ENCODE peak calls at places on chromosomes 2 and 18, in nine cellular contexts. One of them, this sample, is unnamed.

GRCh38 chr2:189609423-189609816 is 28.8 kb upstream of the SLC40A1 start:
- DNase-seq in NB4: no peak
- DNase-seq in activated CD8-positive, alpha-beta memory T cell treated with anti-CD3 and anti-CD28 coated beads for 1 hour: no peak
- DNase-seq in Karpas-422: no peak
- DNase-seq in NCI-H1105 treated with DMSO at 0.1 percent for 48 hours: no peak
- DNase-seq in activated CD4-positive, alpha-beta T cell treated with anti-CD3 and anti-CD28 coated beads, Interleukin-2, amount 50 U/mL, for 1 hour: no peak
- DNase-seq in upper lobe of left lung: no peak
- DNase-seq in activated CD4-positive, alpha-beta memory T cell treated with anti-CD3 and anti-CD28 coated beads for 36 hours: no peak
- DNase-seq in CD4-positive, alpha-beta T cell: no peak
- DNase-seq in this sample: no peak

GRCh38 chr18:70981400-70982140 is 692.7 kb downstream of the SOCS6 start:
- DNase-seq in CD4-positive, alpha-beta T cell: no peak
- DNase-seq in activated CD4-positive, alpha-beta T cell treated with anti-CD3 and anti-CD28 coated beads, Interleukin-2, amount 50 U/mL, for 1 hour: no peak
- DNase-seq in Karpas-422: no peak
- DNase-seq in activated CD4-positive, alpha-beta memory T cell treated with anti-CD3 and anti-CD28 coated beads for 36 hours: no peak
- DNase-seq in NCI-H1105 treated with DMSO at 0.1 percent for 48 hours: peak; percentile 93
- DNase-seq in upper lobe of left lung: no peak
- DNase-seq in activated CD8-positive, alpha-beta memory T cell treated with anti-CD3 and anti-CD28 coated beads for 1 hour: no peak
- DNase-seq in NB4: no peak
- DNase-seq in this sample: no peak

GRCh38 chr18:55732227-55733106 is 144.5 kb upstream of the TCF4 start:
- DNase-seq in CD4-positive, alpha-beta T cell: no peak
- DNase-seq in Karpas-422: no peak
- DNase-seq in upper lobe of left lung: no peak
- DNase-seq in NB4: no peak
- DNase-seq in activated CD4-positive, alpha-beta memory T cell treated with anti-CD3 and anti-CD28 coated beads for 36 hours: no peak
- DNase-seq in NCI-H1105 treated with DMSO at 0.1 percent for 48 hours: no peak
- DNase-seq in activated CD4-positive, alpha-beta T cell treated with anti-CD3 and anti-CD28 coated beads, Interleukin-2, amount 50 U/mL, for 1 hour: no peak
- DNase-seq in activated CD8-positive, alpha-beta memory T cell treated with anti-CD3 and anti-CD28 coated beads for 1 hour: no peak
- DNase-seq in this sample: no peak

GRCh38 chr2:218516614-218517013 is 51.5 kb downstream of the USP37 start:
- DNase-seq in activated CD8-positive, alpha-beta memory T cell treated with anti-CD3 and anti-CD28 coated beads for 1 hour: no peak
- DNase-seq in CD4-positive, alpha-beta T cell: no peak
- DNase-seq in activated CD4-positive, alpha-beta T cell treated with anti-CD3 and anti-CD28 coated beads, Interleukin-2, amount 50 U/mL, for 1 hour: no peak
- DNase-seq in upper lobe of left lung: no peak
- DNase-seq in NB4: peak; percentile 57
- DNase-seq in NCI-H1105 treated with DMSO at 0.1 percent for 48 hours: no peak
- DNase-seq in Karpas-422: peak; percentile 72
- DNase-seq in activated CD4-positive, alpha-beta memory T cell treated with anti-CD3 and anti-CD28 coated beads for 36 hours: no peak
- DNase-seq in this sample: no peak

GRCh38 chr2:117850015-117850414 is 35.5 kb downstream of the DDX18 start:
- DNase-seq in NCI-H1105 treated with DMSO at 0.1 percent for 48 hours: no peak
- DNase-seq in CD4-positive, alpha-beta T cell: no peak
- DNase-seq in activated CD4-positive, alpha-beta T cell treated with anti-CD3 and anti-CD28 coated beads, Interleukin-2, amount 50 U/mL, for 1 hour: no peak
- DNase-seq in NB4: no peak
- DNase-seq in upper lobe of left lung: no peak
- DNase-seq in activated CD8-positive, alpha-beta memory T cell treated with anti-CD3 and anti-CD28 coated beads for 1 hour: no peak
- DNase-seq in activated CD4-positive, alpha-beta memory T cell treated with anti-CD3 and anti-CD28 coated beads for 36 hours: no peak
- DNase-seq in Karpas-422: no peak
- DNase-seq in this sample: no peak

GRCh38 chr2:203814661-203815540 is 52.7 kb upstream of the CTLA4 start:
- DNase-seq in activated CD4-positive, alpha-beta memory T cell treated with anti-CD3 and anti-CD28 coated beads for 36 hours: peak; percentile 69
- DNase-seq in activated CD4-positive, alpha-beta T cell treated with anti-CD3 and anti-CD28 coated beads, Interleukin-2, amount 50 U/mL, for 1 hour: peak; percentile 49
- DNase-seq in Karpas-422: peak; percentile 83
- DNase-seq in NB4: peak; percentile 77
- DNase-seq in NCI-H1105 treated with DMSO at 0.1 percent for 48 hours: peak; percentile 84
- DNase-seq in CD4-positive, alpha-beta T cell: peak; percentile 39
- DNase-seq in upper lobe of left lung: peak; percentile 60
- DNase-seq in activated CD8-positive, alpha-beta memory T cell treated with anti-CD3 and anti-CD28 coated beads for 1 hour: peak; percentile 14
- DNase-seq in this sample: peak; percentile 71

GRCh38 chr2:105252271-105252670 is 10.7 kb downstream of the GPR45 start:
- DNase-seq in activated CD4-positive, alpha-beta memory T cell treated with anti-CD3 and anti-CD28 coated beads for 36 hours: no peak
- DNase-seq in Karpas-422: no peak
- DNase-seq in CD4-positive, alpha-beta T cell: no peak
- DNase-seq in NB4: no peak
- DNase-seq in activated CD4-positive, alpha-beta T cell treated with anti-CD3 and anti-CD28 coated beads, Interleukin-2, amount 50 U/mL, for 1 hour: no peak
- DNase-seq in NCI-H1105 treated with DMSO at 0.1 percent for 48 hours: no peak
- DNase-seq in activated CD8-positive, alpha-beta memory T cell treated with anti-CD3 and anti-CD28 coated beads for 1 hour: no peak
- DNase-seq in upper lobe of left lung: no peak
- DNase-seq in this sample: no peak

GRCh38 chr2:61368687-61369665 is 101.9 kb downstream of the USP34 start:
- DNase-seq in upper lobe of left lung: no peak
- DNase-seq in Karpas-422: no peak
- DNase-seq in CD4-positive, alpha-beta T cell: no peak
- DNase-seq in NCI-H1105 treated with DMSO at 0.1 percent for 48 hours: no peak
- DNase-seq in activated CD8-positive, alpha-beta memory T cell treated with anti-CD3 and anti-CD28 coated beads for 1 hour: no peak
- DNase-seq in activated CD4-positive, alpha-beta memory T cell treated with anti-CD3 and anti-CD28 coated beads for 36 hours: peak; percentile 51
- DNase-seq in activated CD4-positive, alpha-beta T cell treated with anti-CD3 and anti-CD28 coated beads, Interleukin-2, amount 50 U/mL, for 1 hour: no peak
- DNase-seq in NB4: no peak
- DNase-seq in this sample: no peak

GRCh38 chr2:9347411-9347853 is 75.9 kb downstream of the ITGB1BP1 start:
- DNase-seq in upper lobe of left lung: peak; percentile 63
- DNase-seq in activated CD4-positive, alpha-beta memory T cell treated with anti-CD3 and anti-CD28 coated beads for 36 hours: no peak
- DNase-seq in NB4: no peak
- DNase-seq in activated CD8-positive, alpha-beta memory T cell treated with anti-CD3 and anti-CD28 coated beads for 1 hour: no peak
- DNase-seq in NCI-H1105 treated with DMSO at 0.1 percent for 48 hours: no peak
- DNase-seq in CD4-positive, alpha-beta T cell: no peak
- DNase-seq in Karpas-422: no peak
- DNase-seq in activated CD4-positive, alpha-beta T cell treated with anti-CD3 and anti-CD28 coated beads, Interleukin-2, amount 50 U/mL, for 1 hour: no peak
- DNase-seq in this sample: peak; percentile 92

GRCh38 chr2:144208924-144209323 is 311.0 kb downstream of the ZEB2 start:
- DNase-seq in activated CD4-positive, alpha-beta T cell treated with anti-CD3 and anti-CD28 coated beads, Interleukin-2, amount 50 U/mL, for 1 hour: no peak
- DNase-seq in Karpas-422: no peak
- DNase-seq in upper lobe of left lung: no peak
- DNase-seq in NB4: no peak
- DNase-seq in NCI-H1105 treated with DMSO at 0.1 percent for 48 hours: no peak
- DNase-seq in activated CD8-positive, alpha-beta memory T cell treated with anti-CD3 and anti-CD28 coated beads for 1 hour: no peak
- DNase-seq in CD4-positive, alpha-beta T cell: no peak
- DNase-seq in activated CD4-positive, alpha-beta memory T cell treated with anti-CD3 and anti-CD28 coated beads for 36 hours: no peak
- DNase-seq in this sample: no peak

GRCh38 chr2:53209679-53210473 is 557.7 kb upstream of the CHAC2 start:
- DNase-seq in Karpas-422: peak; percentile 11
- DNase-seq in activated CD4-positive, alpha-beta memory T cell treated with anti-CD3 and anti-CD28 coated beads for 36 hours: no peak
- DNase-seq in NB4: no peak
- DNase-seq in upper lobe of left lung: no peak
- DNase-seq in CD4-positive, alpha-beta T cell: no peak
- DNase-seq in activated CD4-positive, alpha-beta T cell treated with anti-CD3 and anti-CD28 coated beads, Interleukin-2, amount 50 U/mL, for 1 hour: no peak
- DNase-seq in NCI-H1105 treated with DMSO at 0.1 percent for 48 hours: no peak
- DNase-seq in activated CD8-positive, alpha-beta memory T cell treated with anti-CD3 and anti-CD28 coated beads for 1 hour: no peak
- DNase-seq in this sample: no peak

GRCh38 chr2:37586663-37587409 is 84.6 kb downstream of the CDC42EP3 start:
- DNase-seq in NB4: no peak
- DNase-seq in CD4-positive, alpha-beta T cell: no peak
- DNase-seq in Karpas-422: no peak
- DNase-seq in activated CD4-positive, alpha-beta memory T cell treated with anti-CD3 and anti-CD28 coated beads for 36 hours: no peak
- DNase-seq in NCI-H1105 treated with DMSO at 0.1 percent for 48 hours: no peak
- DNase-seq in activated CD4-positive, alpha-beta T cell treated with anti-CD3 and anti-CD28 coated beads, Interleukin-2, amount 50 U/mL, for 1 hour: no peak
- DNase-seq in activated CD8-positive, alpha-beta memory T cell treated with anti-CD3 and anti-CD28 coated beads for 1 hour: no peak
- DNase-seq in upper lobe of left lung: no peak
- DNase-seq in this sample: no peak

GRCh38 chr2:127413782-127414743 is 4.2 kb upstream of the PROC start:
- DNase-seq in NCI-H1105 treated with DMSO at 0.1 percent for 48 hours: no peak
- DNase-seq in activated CD4-positive, alpha-beta memory T cell treated with anti-CD3 and anti-CD28 coated beads for 36 hours: no peak
- DNase-seq in NB4: no peak
- DNase-seq in CD4-positive, alpha-beta T cell: no peak
- DNase-seq in activated CD8-positive, alpha-beta memory T cell treated with anti-CD3 and anti-CD28 coated beads for 1 hour: no peak
- DNase-seq in activated CD4-positive, alpha-beta T cell treated with anti-CD3 and anti-CD28 coated beads, Interleukin-2, amount 50 U/mL, for 1 hour: no peak
- DNase-seq in upper lobe of left lung: no peak
- DNase-seq in Karpas-422: no peak
- DNase-seq in this sample: no peak

GRCh38 chr2:229731916-229732315 is 17.6 kb upstream of the DNER start:
- DNase-seq in Karpas-422: no peak
- DNase-seq in CD4-positive, alpha-beta T cell: no peak
- DNase-seq in NCI-H1105 treated with DMSO at 0.1 percent for 48 hours: no peak
- DNase-seq in upper lobe of left lung: no peak
- DNase-seq in NB4: no peak
- DNase-seq in activated CD8-positive, alpha-beta memory T cell treated with anti-CD3 and anti-CD28 coated beads for 1 hour: no peak
- DNase-seq in activated CD4-positive, alpha-beta T cell treated with anti-CD3 and anti-CD28 coated beads, Interleukin-2, amount 50 U/mL, for 1 hour: no peak
- DNase-seq in activated CD4-positive, alpha-beta memory T cell treated with anti-CD3 and anti-CD28 coated beads for 36 hours: no peak
- DNase-seq in this sample: no peak

GRCh38 chr2:45040786-45041185 is 31.5 kb upstream of the SIX2 start:
- DNase-seq in upper lobe of left lung: no peak
- DNase-seq in activated CD8-positive, alpha-beta memory T cell treated with anti-CD3 and anti-CD28 coated beads for 1 hour: no peak
- DNase-seq in Karpas-422: no peak
- DNase-seq in activated CD4-positive, alpha-beta memory T cell treated with anti-CD3 and anti-CD28 coated beads for 36 hours: no peak
- DNase-seq in NCI-H1105 treated with DMSO at 0.1 percent for 48 hours: no peak
- DNase-seq in activated CD4-positive, alpha-beta T cell treated with anti-CD3 and anti-CD28 coated beads, Interleukin-2, amount 50 U/mL, for 1 hour: no peak
- DNase-seq in CD4-positive, alpha-beta T cell: no peak
- DNase-seq in NB4: no peak
- DNase-seq in this sample: no peak

GRCh38 chr2:75560768-75561565 is at the start of gene EVA1A:
- DNase-seq in activated CD4-positive, alpha-beta memory T cell treated with anti-CD3 and anti-CD28 coated beads for 36 hours: peak; percentile 29
- DNase-seq in NB4: no peak
- DNase-seq in activated CD4-positive, alpha-beta T cell treated with anti-CD3 and anti-CD28 coated beads, Interleukin-2, amount 50 U/mL, for 1 hour: no peak
- DNase-seq in NCI-H1105 treated with DMSO at 0.1 percent for 48 hours: no peak
- DNase-seq in upper lobe of left lung: peak; percentile 70
- DNase-seq in activated CD8-positive, alpha-beta memory T cell treated with anti-CD3 and anti-CD28 coated beads for 1 hour: no peak
- DNase-seq in Karpas-422: no peak
- DNase-seq in CD4-positive, alpha-beta T cell: no peak
- DNase-seq in this sample: no peak

GRCh38 chr2:145807978-145808377 is 1288.1 kb upstream of the ZEB2 start:
- DNase-seq in Karpas-422: no peak
- DNase-seq in NB4: no peak
- DNase-seq in CD4-positive, alpha-beta T cell: no peak
- DNase-seq in activated CD4-positive, alpha-beta memory T cell treated with anti-CD3 and anti-CD28 coated beads for 36 hours: no peak
- DNase-seq in NCI-H1105 treated with DMSO at 0.1 percent for 48 hours: no peak
- DNase-seq in activated CD8-positive, alpha-beta memory T cell treated with anti-CD3 and anti-CD28 coated beads for 1 hour: no peak
- DNase-seq in upper lobe of left lung: no peak
- DNase-seq in activated CD4-positive, alpha-beta T cell treated with anti-CD3 and anti-CD28 coated beads, Interleukin-2, amount 50 U/mL, for 1 hour: no peak
- DNase-seq in this sample: no peak

GRCh38 chr2:42835577-42836371 is 43.4 kb upstream of the HAAO start:
- DNase-seq in activated CD4-positive, alpha-beta T cell treated with anti-CD3 and anti-CD28 coated beads, Interleukin-2, amount 50 U/mL, for 1 hour: no peak
- DNase-seq in NB4: peak; percentile 99
- DNase-seq in activated CD8-positive, alpha-beta memory T cell treated with anti-CD3 and anti-CD28 coated beads for 1 hour: no peak
- DNase-seq in Karpas-422: no peak
- DNase-seq in CD4-positive, alpha-beta T cell: no peak
- DNase-seq in upper lobe of left lung: peak; percentile 52
- DNase-seq in activated CD4-positive, alpha-beta memory T cell treated with anti-CD3 and anti-CD28 coated beads for 36 hours: no peak
- DNase-seq in NCI-H1105 treated with DMSO at 0.1 percent for 48 hours: no peak
- DNase-seq in this sample: peak; percentile 91

GRCh38 chr18:68262697-68263293 is 452.1 kb downstream of the TMX3 start:
- DNase-seq in activated CD4-positive, alpha-beta T cell treated with anti-CD3 and anti-CD28 coated beads, Interleukin-2, amount 50 U/mL, for 1 hour: no peak
- DNase-seq in CD4-positive, alpha-beta T cell: no peak
- DNase-seq in NCI-H1105 treated with DMSO at 0.1 percent for 48 hours: no peak
- DNase-seq in upper lobe of left lung: no peak
- DNase-seq in NB4: no peak
- DNase-seq in activated CD4-positive, alpha-beta memory T cell treated with anti-CD3 and anti-CD28 coated beads for 36 hours: no peak
- DNase-seq in Karpas-422: no peak
- DNase-seq in activated CD8-positive, alpha-beta memory T cell treated with anti-CD3 and anti-CD28 coated beads for 1 hour: no peak
- DNase-seq in this sample: no peak

GRCh38 chr2:179313057-179313456 is 48.4 kb upstream of the SESTD1 start:
- DNase-seq in activated CD4-positive, alpha-beta memory T cell treated with anti-CD3 and anti-CD28 coated beads for 36 hours: no peak
- DNase-seq in upper lobe of left lung: no peak
- DNase-seq in CD4-positive, alpha-beta T cell: no peak
- DNase-seq in NCI-H1105 treated with DMSO at 0.1 percent for 48 hours: no peak
- DNase-seq in NB4: no peak
- DNase-seq in activated CD4-positive, alpha-beta T cell treated with anti-CD3 and anti-CD28 coated beads, Interleukin-2, amount 50 U/mL, for 1 hour: no peak
- DNase-seq in activated CD8-positive, alpha-beta memory T cell treated with anti-CD3 and anti-CD28 coated beads for 1 hour: no peak
- DNase-seq in Karpas-422: no peak
- DNase-seq in this sample: no peak

GRCh38 chr2:128301501-128301966 is 17.1 kb downstream of the HS6ST1 start:
- DNase-seq in Karpas-422: no peak
- DNase-seq in CD4-positive, alpha-beta T cell: no peak
- DNase-seq in NB4: no peak
- DNase-seq in NCI-H1105 treated with DMSO at 0.1 percent for 48 hours: no peak
- DNase-seq in upper lobe of left lung: no peak
- DNase-seq in activated CD8-positive, alpha-beta memory T cell treated with anti-CD3 and anti-CD28 coated beads for 1 hour: no peak
- DNase-seq in activated CD4-positive, alpha-beta memory T cell treated with anti-CD3 and anti-CD28 coated beads for 36 hours: no peak
- DNase-seq in activated CD4-positive, alpha-beta T cell treated with anti-CD3 and anti-CD28 coated beads, Interleukin-2, amount 50 U/mL, for 1 hour: no peak
- DNase-seq in this sample: no peak

GRCh38 chr2:61117534-61117933 is 44.5 kb upstream of the C2orf74 start:
- DNase-seq in activated CD4-positive, alpha-beta memory T cell treated with anti-CD3 and anti-CD28 coated beads for 36 hours: no peak
- DNase-seq in NB4: no peak
- DNase-seq in Karpas-422: no peak
- DNase-seq in upper lobe of left lung: no peak
- DNase-seq in NCI-H1105 treated with DMSO at 0.1 percent for 48 hours: no peak
- DNase-seq in activated CD8-positive, alpha-beta memory T cell treated with anti-CD3 and anti-CD28 coated beads for 1 hour: no peak
- DNase-seq in CD4-positive, alpha-beta T cell: no peak
- DNase-seq in activated CD4-positive, alpha-beta T cell treated with anti-CD3 and anti-CD28 coated beads, Interleukin-2, amount 50 U/mL, for 1 hour: no peak
- DNase-seq in this sample: no peak

GRCh38 chr2:234974501-234975385 is 22.9 kb downstream of the SH3BP4 start:
- DNase-seq in activated CD8-positive, alpha-beta memory T cell treated with anti-CD3 and anti-CD28 coated beads for 1 hour: no peak
- DNase-seq in activated CD4-positive, alpha-beta memory T cell treated with anti-CD3 and anti-CD28 coated beads for 36 hours: no peak
- DNase-seq in activated CD4-positive, alpha-beta T cell treated with anti-CD3 and anti-CD28 coated beads, Interleukin-2, amount 50 U/mL, for 1 hour: no peak
- DNase-seq in NB4: peak; percentile 19
- DNase-seq in CD4-positive, alpha-beta T cell: no peak
- DNase-seq in upper lobe of left lung: no peak
- DNase-seq in NCI-H1105 treated with DMSO at 0.1 percent for 48 hours: no peak
- DNase-seq in Karpas-422: no peak
- DNase-seq in this sample: no peak

GRCh38 chr2:217610411-217610814 is 392.4 kb downstream of the TNS1 start:
- DNase-seq in upper lobe of left lung: no peak
- DNase-seq in activated CD4-positive, alpha-beta T cell treated with anti-CD3 and anti-CD28 coated beads, Interleukin-2, amount 50 U/mL, for 1 hour: peak; percentile 28
- DNase-seq in Karpas-422: no peak
- DNase-seq in NB4: peak; percentile 3
- DNase-seq in CD4-positive, alpha-beta T cell: peak; percentile 37
- DNase-seq in NCI-H1105 treated with DMSO at 0.1 percent for 48 hours: no peak
- DNase-seq in activated CD4-positive, alpha-beta memory T cell treated with anti-CD3 and anti-CD28 coated beads for 36 hours: peak; percentile 86
- DNase-seq in activated CD8-positive, alpha-beta memory T cell treated with anti-CD3 and anti-CD28 coated beads for 1 hour: no peak
- DNase-seq in this sample: no peak

GRCh38 chr2:152924722-152925121 is 206.3 kb downstream of the ARL6IP6 start:
- DNase-seq in NB4: no peak
- DNase-seq in activated CD8-positive, alpha-beta memory T cell treated with anti-CD3 and anti-CD28 coated beads for 1 hour: no peak
- DNase-seq in CD4-positive, alpha-beta T cell: no peak
- DNase-seq in activated CD4-positive, alpha-beta memory T cell treated with anti-CD3 and anti-CD28 coated beads for 36 hours: peak; percentile 10
- DNase-seq in Karpas-422: no peak
- DNase-seq in NCI-H1105 treated with DMSO at 0.1 percent for 48 hours: peak; percentile 14
- DNase-seq in upper lobe of left lung: peak; percentile 71
- DNase-seq in activated CD4-positive, alpha-beta T cell treated with anti-CD3 and anti-CD28 coated beads, Interleukin-2, amount 50 U/mL, for 1 hour: no peak
- DNase-seq in this sample: no peak

GRCh38 chr2:237198144-237198900 is 112.6 kb downstream of the COPS8 start:
- DNase-seq in NCI-H1105 treated with DMSO at 0.1 percent for 48 hours: no peak
- DNase-seq in activated CD4-positive, alpha-beta T cell treated with anti-CD3 and anti-CD28 coated beads, Interleukin-2, amount 50 U/mL, for 1 hour: no peak
- DNase-seq in NB4: no peak
- DNase-seq in activated CD4-positive, alpha-beta memory T cell treated with anti-CD3 and anti-CD28 coated beads for 36 hours: no peak
- DNase-seq in activated CD8-positive, alpha-beta memory T cell treated with anti-CD3 and anti-CD28 coated beads for 1 hour: no peak
- DNase-seq in upper lobe of left lung: no peak
- DNase-seq in CD4-positive, alpha-beta T cell: no peak
- DNase-seq in Karpas-422: no peak
- DNase-seq in this sample: no peak

GRCh38 chr2:71530246-71530986 is 77.1 kb downstream of the DYSF start:
- DNase-seq in CD4-positive, alpha-beta T cell: no peak
- DNase-seq in NB4: peak; percentile 68
- DNase-seq in activated CD4-positive, alpha-beta T cell treated with anti-CD3 and anti-CD28 coated beads, Interleukin-2, amount 50 U/mL, for 1 hour: no peak
- DNase-seq in activated CD4-positive, alpha-beta memory T cell treated with anti-CD3 and anti-CD28 coated beads for 36 hours: peak; percentile 28
- DNase-seq in Karpas-422: peak; percentile 87
- DNase-seq in upper lobe of left lung: no peak
- DNase-seq in activated CD8-positive, alpha-beta memory T cell treated with anti-CD3 and anti-CD28 coated beads for 1 hour: no peak
- DNase-seq in NCI-H1105 treated with DMSO at 0.1 percent for 48 hours: peak; percentile 31
- DNase-seq in this sample: no peak